ENCODE peak calls at places on chromosomes 2 and 18, in five cellular contexts. One of them, this sample, is unnamed.

GRCh38 chr2:216015722-216016464 is 2.5 kb upstream of the MREG start:
- DNase-seq in RWPE1: no peak
- DNase-seq in fibroblast of lung: no peak
- DNase-seq in K562: no peak
- DNase-seq in osteocyte: no peak
- DNase-seq in this sample: no peak

GRCh38 chr2:173271825-173272224 is 82.8 kb upstream of the CDCA7 start:
- DNase-seq in RWPE1: peak
- DNase-seq in fibroblast of lung: no peak
- DNase-seq in K562: no peak
- DNase-seq in osteocyte: no peak
- DNase-seq in this sample: no peak

GRCh38 chr18:24536326-24536725 is 75.9 kb downstream of the HRH4 start:
- DNase-seq in RWPE1: no peak
- DNase-seq in fibroblast of lung: no peak
- DNase-seq in K562: no peak
- DNase-seq in osteocyte: no peak
- DNase-seq in this sample: no peak

GRCh38 chr18:55102508-55102907 is 143.2 kb upstream of the CCDC68 start:
- DNase-seq in RWPE1: no peak
- DNase-seq in fibroblast of lung: no peak
- DNase-seq in K562: no peak
- DNase-seq in osteocyte: no peak
- DNase-seq in this sample: no peak

GRCh38 chr2:98465456-98466201 is 21.0 kb downstream of the INPP4A start:
- DNase-seq in RWPE1: no peak
- DNase-seq in fibroblast of lung: peak
- DNase-seq in K562: peak
- DNase-seq in osteocyte: no peak
- DNase-seq in this sample: no peak

GRCh38 chr2:138652378-138652777 is 127.8 kb downstream of the NXPH2 start:
- DNase-seq in RWPE1: no peak
- DNase-seq in fibroblast of lung: peak
- DNase-seq in K562: no peak
- DNase-seq in osteocyte: no peak
- DNase-seq in this sample: no peak

GRCh38 chr2:38653715-38654494 is 12.0 kb upstream of the GALM start:
- DNase-seq in RWPE1: peak
- DNase-seq in fibroblast of lung: peak
- DNase-seq in K562: no peak
- DNase-seq in osteocyte: peak
- DNase-seq in this sample: no peak

GRCh38 chr2:229133155-229133772 is 137.8 kb downstream of the PID1 start:
- DNase-seq in RWPE1: peak
- DNase-seq in fibroblast of lung: peak
- DNase-seq in K562: no peak
- DNase-seq in osteocyte: no peak
- DNase-seq in this sample: no peak

GRCh38 chr2:167875524-167875923 is 371.9 kb downstream of the STK39 start:
- DNase-seq in RWPE1: no peak
- DNase-seq in fibroblast of lung: no peak
- DNase-seq in K562: no peak
- DNase-seq in osteocyte: no peak
- DNase-seq in this sample: no peak

GRCh38 chr2:119592436-119592835 is 48.2 kb downstream of the CFAP221 start:
- DNase-seq in RWPE1: no peak
- DNase-seq in fibroblast of lung: no peak
- DNase-seq in K562: no peak
- DNase-seq in osteocyte: no peak
- DNase-seq in this sample: no peak

GRCh38 chr2:12177052-12177994 is 430.9 kb downstream of the LPIN1 start:
- DNase-seq in RWPE1: peak
- DNase-seq in fibroblast of lung: peak
- DNase-seq in K562: peak
- DNase-seq in osteocyte: no peak
- DNase-seq in this sample: no peak

GRCh38 chr18:28269750-28270149 is 92.8 kb upstream of the CDH2 start:
- DNase-seq in RWPE1: no peak
- DNase-seq in fibroblast of lung: peak
- DNase-seq in K562: no peak
- DNase-seq in osteocyte: no peak
- DNase-seq in this sample: no peak

GRCh38 chr2:80396276-80396675 is 91.7 kb upstream of the LRRTM1 start:
- DNase-seq in RWPE1: no peak
- DNase-seq in fibroblast of lung: no peak
- DNase-seq in K562: no peak
- DNase-seq in osteocyte: no peak
- DNase-seq in this sample: no peak

GRCh38 chr2:44168684-44169154 is at the start of gene PPM1B:
- DNase-seq in RWPE1: no peak
- DNase-seq in fibroblast of lung: no peak
- DNase-seq in K562: peak
- DNase-seq in osteocyte: peak
- DNase-seq in this sample: peak

DNA sequence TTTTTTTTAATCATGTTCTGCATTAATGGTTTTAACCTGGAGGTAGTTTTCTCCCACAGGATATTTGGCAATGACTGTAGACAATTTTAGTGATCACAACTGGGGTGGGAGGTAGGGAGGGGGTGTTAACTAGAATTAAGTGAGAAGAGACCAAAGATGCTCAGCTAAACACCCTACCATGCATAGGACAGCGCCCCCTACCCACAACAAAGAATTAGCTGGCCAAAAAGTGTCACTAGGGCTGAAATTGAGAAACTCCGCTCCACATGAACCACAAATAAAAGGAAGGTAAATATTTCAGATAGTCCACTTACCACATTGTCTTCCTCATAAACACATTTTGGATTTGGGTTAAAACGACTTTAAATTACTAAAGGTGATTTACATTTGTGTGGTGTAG is 942.6 kb downstream of the SUCLG1 start:
- DNase-seq in RWPE1: no peak
- DNase-seq in fibroblast of lung: no peak
- DNase-seq in K562: peak
- DNase-seq in osteocyte: no peak
- DNase-seq in this sample: no peak
- TF ChIP-seq CTCF in RWPE1: no peak
- TF ChIP-seq CTCF in fibroblast of lung: no peak
- TF ChIP-seq CTCF in K562: no peak
- TF ChIP-seq CTCF in osteocyte: no peak
- TF ChIP-seq CTCF in this sample: no peak

DNA sequence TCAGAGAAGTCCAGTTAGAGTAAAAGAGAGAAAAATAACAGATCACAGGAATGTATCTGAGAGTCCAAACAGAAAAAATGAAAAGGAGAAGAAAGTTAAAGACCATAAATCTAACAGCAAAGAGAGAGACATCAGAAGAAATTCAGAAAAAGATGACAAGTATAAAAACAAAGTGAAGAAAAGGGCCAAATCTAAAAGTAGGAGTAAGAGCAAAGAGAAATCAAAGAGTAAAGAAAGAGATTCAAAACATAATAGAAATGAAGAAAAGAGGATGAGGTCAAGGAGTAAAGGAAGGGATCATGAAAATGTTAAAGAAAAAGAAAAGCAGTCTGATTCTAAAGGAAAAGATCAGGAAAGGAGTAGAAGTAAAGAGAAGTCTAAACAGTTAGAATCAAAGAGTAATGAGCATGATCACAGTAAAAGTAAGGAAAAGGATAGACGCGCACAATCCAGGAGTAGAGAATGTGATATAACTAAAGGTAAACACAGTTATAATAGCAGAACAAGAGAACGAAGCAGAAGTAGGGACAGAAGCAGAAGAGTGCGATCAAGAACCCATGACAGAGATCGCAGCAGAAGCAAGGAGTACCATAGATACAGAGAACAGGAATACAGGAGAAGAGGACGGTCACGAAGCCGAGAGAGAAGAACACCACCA is 52.4 kb downstream of the PPIG start:
- DNase-seq in RWPE1: no peak
- DNase-seq in fibroblast of lung: no peak
- DNase-seq in K562: no peak
- DNase-seq in osteocyte: no peak
- DNase-seq in this sample: no peak
- TF ChIP-seq CTCF in RWPE1: no peak
- TF ChIP-seq CTCF in fibroblast of lung: no peak
- TF ChIP-seq CTCF in K562: no peak
- TF ChIP-seq CTCF in osteocyte: no peak
- TF ChIP-seq CTCF in this sample: no peak

DNA sequence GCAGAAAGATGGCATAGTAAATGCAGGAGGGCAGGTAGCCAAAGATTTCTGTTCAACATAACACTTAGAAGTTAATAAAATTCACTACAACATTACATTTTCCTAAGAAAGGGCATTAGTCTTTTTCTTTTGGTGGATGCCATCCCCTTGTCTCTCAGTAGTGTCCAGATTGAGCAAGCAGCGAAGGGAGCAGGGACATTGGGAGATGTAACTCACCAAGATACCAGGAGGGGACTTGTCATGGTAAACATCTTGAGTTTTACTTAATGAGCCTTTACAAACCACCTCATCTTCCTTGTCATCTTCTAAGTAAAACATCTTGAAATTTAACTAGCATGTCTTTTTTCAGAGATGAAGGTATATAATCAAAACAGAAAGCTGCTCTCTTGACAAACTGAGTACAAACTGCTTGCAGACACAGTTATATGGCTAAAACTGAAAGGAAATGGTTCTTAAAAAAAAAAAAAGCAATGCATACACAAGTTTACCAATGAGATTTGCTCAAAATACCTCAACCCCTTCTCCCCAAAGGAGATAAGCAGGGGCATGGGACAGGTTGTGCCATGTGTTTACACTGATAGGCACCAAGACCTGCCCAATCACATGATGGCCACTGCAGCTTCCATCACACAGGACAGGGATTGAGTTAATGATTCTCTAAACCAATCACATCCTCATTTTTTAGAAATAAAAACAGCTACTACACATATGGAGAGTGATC is 30.3 kb downstream of the LPIN2 start:
- DNase-seq in RWPE1: no peak
- DNase-seq in fibroblast of lung: no peak
- DNase-seq in K562: peak
- DNase-seq in osteocyte: no peak
- DNase-seq in this sample: no peak
- TF ChIP-seq CTCF in RWPE1: no peak
- TF ChIP-seq CTCF in fibroblast of lung: no peak
- TF ChIP-seq CTCF in K562: no peak
- TF ChIP-seq CTCF in osteocyte: no peak
- TF ChIP-seq CTCF in this sample: no peak

GRCh38 chr2:54194761-54195750 is 61.0 kb downstream of the TSPYL6 start:
- DNase-seq in RWPE1: no peak
- DNase-seq in fibroblast of lung: no peak
- DNase-seq in K562: no peak
- DNase-seq in osteocyte: no peak
- DNase-seq in this sample: no peak
- TF ChIP-seq CTCF in RWPE1: no peak
- TF ChIP-seq CTCF in fibroblast of lung: no peak
- TF ChIP-seq CTCF in K562: no peak
- TF ChIP-seq CTCF in osteocyte: no peak
- TF ChIP-seq CTCF in this sample: no peak

GRCh38 chr2:27823135-27823534 is 51.6 kb downstream of the MRPL33 start:
- DNase-seq in RWPE1: no peak
- DNase-seq in fibroblast of lung: no peak
- DNase-seq in K562: no peak
- DNase-seq in osteocyte: no peak
- DNase-seq in this sample: no peak

GRCh38 chr2:27822049-27822448 is 50.5 kb downstream of the MRPL33 start:
- DNase-seq in RWPE1: no peak
- DNase-seq in fibroblast of lung: no peak
- DNase-seq in K562: no peak
- DNase-seq in osteocyte: no peak
- DNase-seq in this sample: no peak

GRCh38 chr2:27828305-27828704 is 56.8 kb downstream of the MRPL33 start:
- DNase-seq in RWPE1: no peak
- DNase-seq in fibroblast of lung: no peak
- DNase-seq in K562: no peak
- DNase-seq in osteocyte: no peak
- DNase-seq in this sample: no peak

GRCh38 chr2:27824401-27824800 is 52.9 kb downstream of the MRPL33 start:
- DNase-seq in RWPE1: no peak
- DNase-seq in fibroblast of lung: no peak
- DNase-seq in K562: no peak
- DNase-seq in osteocyte: no peak
- DNase-seq in this sample: no peak

DNA sequence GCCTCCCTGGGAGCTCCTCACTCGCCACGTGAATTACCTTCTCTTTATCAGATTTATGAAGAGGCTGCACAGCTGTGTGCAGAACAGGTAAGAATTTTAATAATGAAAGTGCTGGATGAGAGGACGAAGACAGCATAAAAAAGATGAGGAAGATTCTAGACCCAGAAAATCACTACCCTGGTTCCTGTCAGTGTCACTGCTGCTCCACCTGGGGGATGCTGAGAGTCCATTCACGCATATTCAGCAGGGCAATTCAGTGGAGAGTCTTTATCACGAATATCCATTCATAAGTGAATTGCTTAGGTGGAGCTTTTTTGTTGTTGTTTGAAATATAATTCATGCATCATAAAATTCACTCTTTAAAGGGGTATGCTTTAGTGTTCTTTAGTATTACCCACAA is 52.0 kb downstream of the MRPL33 start:
- DNase-seq in RWPE1: no peak
- DNase-seq in fibroblast of lung: no peak
- DNase-seq in K562: no peak
- DNase-seq in osteocyte: no peak
- DNase-seq in this sample: no peak
- TF ChIP-seq CTCF in RWPE1: no peak
- TF ChIP-seq CTCF in fibroblast of lung: no peak
- TF ChIP-seq CTCF in K562: peak
- TF ChIP-seq CTCF in osteocyte: no peak
- TF ChIP-seq CTCF in this sample: no peak

GRCh38 chr2:203484266-203485112 is 50.6 kb downstream of the RAPH1 start:
- DNase-seq in RWPE1: no peak
- DNase-seq in fibroblast of lung: peak
- DNase-seq in K562: no peak
- DNase-seq in osteocyte: no peak
- DNase-seq in this sample: no peak
- TF ChIP-seq CTCF in RWPE1: peak
- TF ChIP-seq CTCF in fibroblast of lung: peak
- TF ChIP-seq CTCF in K562: no peak
- TF ChIP-seq CTCF in osteocyte: peak
- TF ChIP-seq CTCF in this sample: peak

DNA sequence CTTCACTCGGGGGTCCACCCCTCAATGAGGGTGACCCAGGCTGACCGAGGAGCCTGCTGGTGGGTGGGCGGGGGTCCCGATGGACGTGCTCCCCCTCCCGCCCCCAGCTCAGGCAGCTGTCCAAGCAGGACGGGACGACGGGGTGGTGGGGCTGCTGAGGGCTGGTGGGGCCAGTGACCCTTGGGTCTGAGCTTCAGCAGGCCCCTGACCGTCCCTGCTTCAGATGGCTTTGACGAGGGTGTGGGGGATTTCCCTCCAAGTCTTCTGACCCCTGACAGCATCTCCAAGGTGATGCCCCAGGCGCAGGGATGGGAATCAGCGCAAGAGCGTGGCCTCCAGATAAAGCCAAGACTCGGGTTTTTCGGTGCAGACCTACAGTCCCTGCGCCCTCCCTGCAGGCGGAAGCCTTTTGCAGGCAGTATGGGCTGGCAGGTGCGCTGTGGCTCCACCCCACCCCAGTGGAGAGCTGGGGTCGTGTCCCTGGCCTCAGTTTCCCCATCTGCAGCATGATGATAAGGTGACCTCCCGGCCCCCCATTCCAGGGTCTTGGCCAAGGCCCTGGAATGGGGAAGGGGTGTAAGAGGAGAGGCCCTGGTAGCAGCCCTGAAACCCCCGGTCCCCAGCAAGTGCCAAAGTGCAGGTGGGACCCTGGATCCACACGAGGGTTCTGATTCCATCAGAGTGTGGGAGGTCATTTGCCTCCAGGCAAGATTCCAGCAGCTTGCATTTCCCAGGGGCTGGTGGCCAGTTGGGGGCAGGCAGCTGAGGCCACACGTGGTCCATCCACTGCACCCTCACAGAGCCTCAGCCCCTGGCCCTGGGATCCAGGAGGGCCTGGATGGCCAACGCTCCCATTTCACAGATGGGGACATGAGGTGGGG is 8.7 kb downstream of the CROCC2 start:
- DNase-seq in RWPE1: no peak
- DNase-seq in fibroblast of lung: no peak
- DNase-seq in K562: no peak
- DNase-seq in osteocyte: no peak
- DNase-seq in this sample: no peak
- TF ChIP-seq CTCF in RWPE1: peak
- TF ChIP-seq CTCF in fibroblast of lung: no peak
- TF ChIP-seq CTCF in K562: no peak
- TF ChIP-seq CTCF in osteocyte: peak
- TF ChIP-seq CTCF in this sample: no peak